ENCODE peak calls at places on chromosomes 7 and 10, in seven cellular contexts. J is G401; W is MCF 10A; F is BE2C; L is sigmoid colon; O is amygdala; R is stimulated activated CD8-positive, alpha-beta memory T cell treated with anti-CD3 and anti-CD28 coated beads, Interleukin-4, amount 100 ng/mL, for 24 hours. U is an unnamed sample.

GRCh38 chr10:68367121-68367520 is 34.4 kb upstream of the PBLD start:
- DNase-seq in J (no peak), W (no peak), F (no peak), L (no peak), O (no peak), R (no peak), U (no peak)

GRCh38 chr10:119222531-119222930 is 15.2 kb downstream of the GRK5 start:
- DNase-seq in J (peak; percentile 30), W (no peak), F (no peak), L (peak; percentile 71), O (no peak), R (no peak), U (no peak)

GRCh38 chr10:124066744-124067714 is 26.4 kb downstream of the CHST15 start:
- DNase-seq in J (no peak), W (no peak), F (peak; percentile 52), L (no peak), O (no peak), R (no peak), U (no peak)

GRCh38 chr10:100934084-100934659 is 21.4 kb downstream of the SLF2 start:
- DNase-seq in J (no peak), W (peak; percentile 21), F (no peak), L (no peak), O (no peak), R (no peak), U (no peak)

GRCh38 chr7:143892527-143893300 is 9.3 kb downstream of the TCAF1 start:
- DNase-seq in J (no peak), W (peak; percentile 11), F (peak; percentile 48), L (no peak), O (no peak), R (no peak), U (no peak)

GRCh38 chr10:3140280-3140679 is 32.3 kb downstream of the PITRM1 start:
- DNase-seq in J (peak; percentile 29), W (no peak), F (no peak), L (peak; percentile 59), O (no peak), R (no peak), U (no peak)

GRCh38 chr7:133861876-133862275 is 265.3 kb upstream of the LRGUK start:
- DNase-seq in J (no peak), W (no peak), F (no peak), L (no peak), O (no peak), R (no peak), U (no peak)

GRCh38 chr10:14547826-14548225 is 217.1 kb upstream of the FRMD4A start:
- DNase-seq in J (no peak), W (no peak), F (no peak), L (no peak), O (no peak), R (no peak), U (no peak)

GRCh38 chr7:131506597-131506996 is 49.8 kb downstream of the PODXL start:
- DNase-seq in J (peak; percentile 78), W (no peak), F (peak; percentile 46), L (no peak), O (no peak), R (no peak), U (no peak)

GRCh38 chr7:158042156-158042880 is 545.3 kb downstream of the PTPRN2 start:
- DNase-seq in J (no peak), W (no peak), F (no peak), L (peak; percentile 40), O (no peak), R (no peak), U (no peak)

GRCh38 chr7:11607676-11608075 is 224.3 kb downstream of the THSD7A start:
- DNase-seq in J (peak; percentile 11), W (no peak), F (no peak), L (no peak), O (no peak), R (no peak), U (no peak)

GRCh38 chr10:14384096-14384730 is 53.5 kb upstream of the FRMD4A start:
- DNase-seq in J (no peak), W (no peak), F (no peak), L (no peak), O (no peak), R (no peak), U (no peak)

GRCh38 chr7:30923774-30924413 is 12.2 kb downstream of the AQP1 start:
- DNase-seq in J (no peak), W (no peak), F (peak; percentile 10), L (peak; percentile 49), O (no peak), R (no peak), U (no peak)

GRCh38 chr7:143490719-143491306 is 13.1 kb downstream of the TAS2R41 start:
- DNase-seq in J (no peak), W (peak; percentile 54), F (peak; percentile 47), L (no peak), O (no peak), R (no peak), U (no peak)

GRCh38 chr7:75649462-75649861 is 89.3 kb downstream of the HIP1 start:
- DNase-seq in J (peak; percentile 24), W (peak; percentile 36), F (no peak), L (no peak), O (no peak), R (no peak), U (no peak)

GRCh38 chr7:2732959-2733584 is 45.1 kb downstream of the AMZ1 start:
- DNase-seq in J (peak; percentile 90), W (no peak), F (no peak), L (peak; percentile 91), O (peak; percentile 27), R (no peak), U (peak; percentile 45)

GRCh38 chr7:47479821-47480575 is 101.9 kb downstream of the TNS3 start:
- DNase-seq in J (peak; percentile 54), W (no peak), F (no peak), L (no peak), O (no peak), R (no peak), U (no peak)

GRCh38 chr10:43118631-43119415 is 19.4 kb upstream of the CSGALNACT2 start:
- DNase-seq in J (no peak), W (no peak), F (no peak), L (no peak), O (no peak), R (no peak), U (no peak)

GRCh38 chr10:47182934-47183725 is 116.9 kb upstream of the GDF10 start:
- DNase-seq in J (no peak), W (no peak), F (no peak), L (no peak), O (no peak), R (no peak), U (no peak)

GRCh38 chr7:153530441-153530840 is 521.8 kb upstream of the DPP6 start:
- DNase-seq in J (peak; percentile 99), W (no peak), F (no peak), L (no peak), O (no peak), R (no peak), U (no peak)

GRCh38 chr7:74438327-74438726 is 15.4 kb upstream of the GTF2IRD1 start:
- DNase-seq in J (no peak), W (no peak), F (no peak), L (no peak), O (no peak), R (no peak), U (no peak)

GRCh38 chr7:27143022-27143949 is at the start of gene HOXA5:
- DNase-seq in J (no peak), W (peak; percentile 99), F (peak; percentile 36), L (peak; percentile 90), O (no peak), R (no peak), U (no peak)

GRCh38 chr10:133226251-133226808 is 3.7 kb upstream of the UTF1 start:
- DNase-seq in J (no peak), W (no peak), F (no peak), L (no peak), O (no peak), R (no peak), U (no peak)

GRCh38 chr7:98872328-98872924 is 2.6 kb upstream of the TMEM130 start:
- DNase-seq in J (no peak), W (peak; percentile 46), F (peak; percentile 58), L (peak; percentile 3), O (no peak), R (no peak), U (no peak)

GRCh38 chr7:20474244-20474643 is 141.2 kb upstream of the ABCB5 start:
- DNase-seq in J (no peak), W (no peak), F (no peak), L (no peak), O (no peak), R (no peak), U (no peak)

GRCh38 chr10:101558206-101558605 is 29.9 kb downstream of the POLL start:
- DNase-seq in J (no peak), W (peak; percentile 78), F (no peak), L (peak; percentile 33), O (no peak), R (no peak), U (no peak)

GRCh38 chr10:77139746-77140145 is 497.9 kb downstream of the KCNMA1 start:
- DNase-seq in J (no peak), W (no peak), F (no peak), L (no peak), O (no peak), R (no peak), U (no peak)

GRCh38 chr7:123727071-123727837 is 21.5 kb downstream of the WASL start:
- DNase-seq in J (no peak), W (peak; percentile 86), F (no peak), L (no peak), O (no peak), R (no peak), U (no peak)

GRCh38 chr7:123888192-123888591 is 36.8 kb upstream of the SPAM1 start:
- DNase-seq in J (no peak), W (no peak), F (no peak), L (no peak), O (no peak), R (no peak), U (no peak)

GRCh38 chr10:127040756-127041155 is 135.5 kb downstream of the DOCK1 start:
- DNase-seq in J (no peak), W (peak; percentile 9), F (no peak), L (no peak), O (no peak), R (no peak), U (no peak)

GRCh38 chr10:125082881-125083575 is 77.3 kb downstream of the CTBP2 start:
- DNase-seq in J (no peak), W (no peak), F (no peak), L (peak; percentile 53), O (no peak), R (no peak), U (no peak)

GRCh38 chr7:55387062-55387965 is 22.2 kb downstream of the LANCL2 start:
- DNase-seq in J (no peak), W (peak; percentile 44), F (no peak), L (no peak), O (no peak), R (no peak), U (no peak)

GRCh38 chr7:94183289-94183749 is 179.2 kb upstream of the BET1 start:
- DNase-seq in J (no peak), W (peak; percentile 96), F (no peak), L (no peak), O (no peak), R (no peak), U (no peak)

U was measured in nucleus accumbens.